ENCODE peak calls at places on chromosome 16, in nine cellular contexts. V is CD8-positive, alpha-beta memory T cell; I is prostate gland; Y is cardiac muscle cell; U is left ventricle myocardium inferior; P is stomach; E is BJ; O is mammary epithelial cell; H is OCI-LY7. B is an unnamed sample.
A peak's percentile ranks its signal among the peaks of the same experiment; 100 is the strongest.

GRCh38 chr16:88284626-88285513 is 97.9 kb upstream of the ZNF469 start:
- DNase-seq in E (no peak), V (no peak), H (no peak), P (no peak), I (no peak), O (no peak), Y (no peak), U (no peak), B (no peak)

GRCh38 chr16:63185235-63185780 is 1149.1 kb upstream of the CDH8 start:
- DNase-seq in U (no peak), Y (no peak), O (no peak), I (no peak), H (no peak), V (no peak), E (no peak), P (no peak), B (no peak)

GRCh38 chr16:11109551-11109950 is 146.5 kb downstream of the SOCS1 start:
- DNase-seq in O (no peak), V (no peak), H (no peak), P (peak; percentile 62), U (no peak), Y (no peak), E (no peak), I (no peak), B (peak; percentile 39)

GRCh38 chr16:31785126-31785525 is 88.5 kb upstream of the ZNF267 start:
- DNase-seq in E (no peak), O (no peak), H (no peak), I (no peak), Y (no peak), V (no peak), P (no peak), U (no peak), B (no peak)

GRCh38 chr16:87416826-87417471 is 24.8 kb downstream of the MAP1LC3B start:
- DNase-seq in Y (no peak), E (no peak), V (peak; percentile 32), P (no peak), H (peak; percentile 36), O (no peak), I (no peak), U (peak; percentile 25), B (no peak)

GRCh38 chr16:76796431-76796830 is 394.6 kb upstream of the MON1B start:
- DNase-seq in O (no peak), Y (no peak), I (no peak), P (no peak), V (no peak), E (no peak), U (no peak), H (no peak), B (no peak)

GRCh38 chr16:87701505-87701921 is 64.3 kb downstream of the KLHDC4 start:
- DNase-seq in P (no peak), H (peak; percentile 98), V (no peak), I (no peak), E (no peak), U (no peak), Y (no peak), O (no peak), B (no peak)

GRCh38 chr16:47342055-47342454 is 118.8 kb downstream of the ITFG1 start:
- DNase-seq in V (no peak), H (no peak), Y (no peak), E (no peak), I (no peak), P (no peak), U (no peak), O (no peak), B (no peak)

GRCh38 chr16:3577302-3577752 is at the start of gene NLRC3:
- DNase-seq in U (no peak), V (peak; percentile 64), E (no peak), O (no peak), P (no peak), I (no peak), Y (no peak), H (peak; percentile 73), B (no peak)

GRCh38 chr16:50027829-50028228 is 2.8 kb downstream of the CNEP1R1 start:
- DNase-seq in O (no peak), I (no peak), U (no peak), H (no peak), P (no peak), Y (no peak), V (no peak), E (no peak), B (no peak)

GRCh38 chr16:72876981-72877373 is 171.0 kb downstream of the ZFHX3 start:
- DNase-seq in O (no peak), U (no peak), P (no peak), E (no peak), Y (no peak), I (no peak), H (no peak), V (no peak), B (no peak)

GRCh38 chr16:72875291-72876036 is 172.5 kb downstream of the ZFHX3 start:
- DNase-seq in H (no peak), E (no peak), Y (no peak), I (peak; percentile 33), U (no peak), P (no peak), O (peak; percentile 24), V (no peak), B (no peak)

GRCh38 chr16:72876221-72876620 is 171.7 kb downstream of the ZFHX3 start:
- DNase-seq in U (peak; percentile 75), I (no peak), P (peak; percentile 32), V (no peak), O (no peak), E (peak; percentile 70), Y (no peak), H (no peak), B (no peak)

GRCh38 chr16:72873853-72874252 is 174.1 kb downstream of the ZFHX3 start:
- DNase-seq in Y (no peak), U (no peak), E (no peak), O (no peak), P (no peak), V (no peak), H (no peak), I (no peak), B (no peak)

DNA sequence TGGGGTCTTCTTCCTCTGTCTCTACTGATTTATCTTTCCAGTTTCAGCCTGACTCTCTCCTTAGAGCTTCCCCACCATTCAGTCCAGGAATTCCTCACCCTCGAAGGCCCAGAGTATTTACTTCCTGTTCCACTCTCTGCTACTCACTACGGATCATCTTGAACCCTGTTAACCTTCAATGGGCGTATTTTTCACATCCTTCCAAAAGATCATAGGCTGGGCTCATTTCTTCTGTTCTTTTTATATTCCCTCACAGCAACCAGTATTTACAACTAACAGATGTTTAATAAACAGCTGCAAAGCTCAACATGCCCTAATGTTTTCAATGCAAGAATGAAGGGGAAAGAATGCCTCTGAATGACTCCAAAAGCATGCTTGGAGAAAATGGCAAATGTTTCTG is 175.0 kb downstream of the ZFHX3 start:
- DNase-seq in U (no peak), V (no peak), P (no peak), H (no peak), Y (no peak), O (no peak), E (no peak), I (no peak), B (no peak)
- H3K36me3 ChIP-seq in U (no peaks in the 10 kb centered on the region), V (no peaks in the 10 kb centered on the region), P (no peaks in the 10 kb centered on the region), H (no peaks in the 10 kb centered on the region), Y (no peaks in the 10 kb centered on the region), O (no peaks in the 10 kb centered on the region), E (no peaks in the 10 kb centered on the region), I (no peaks in the 10 kb centered on the region), B (no peaks in the 10 kb centered on the region)

DNA sequence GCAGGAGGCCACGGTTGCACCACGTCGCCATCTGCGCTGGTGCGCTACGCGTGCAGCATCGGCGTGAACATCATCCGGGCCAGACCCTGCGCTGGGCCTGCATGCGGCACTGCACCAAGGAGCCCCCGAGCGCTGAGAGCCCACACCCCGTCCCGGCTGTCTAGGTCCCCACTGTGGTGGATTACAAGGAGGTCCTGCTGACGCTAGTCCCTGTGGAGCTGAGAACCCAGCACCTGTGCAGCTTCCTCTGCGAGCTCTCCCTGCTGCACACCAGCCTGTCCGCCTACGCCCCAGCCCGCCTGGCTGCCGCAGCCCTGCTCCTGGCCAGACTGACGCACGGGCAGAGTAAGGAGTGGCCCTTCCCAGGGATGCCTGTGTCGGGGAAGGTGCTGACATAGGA is 10.8 kb upstream of the TEDC2 start:
- DNase-seq in P (no peak), Y (no peak), H (no peak), V (no peak), I (no peak), U (no peak), O (no peak), E (no peak), B (no peak)
- H3K36me3 ChIP-seq in P (peaks cover 16% of the 10 kb centered on the region), Y (peaks cover 26% of the 10 kb centered on the region), H (peaks cover 92% of the 10 kb centered on the region), V (no peaks in the 10 kb centered on the region), I (no peaks in the 10 kb centered on the region), U (peaks cover 30% of the 10 kb centered on the region), O (peaks cover 39% of the 10 kb centered on the region), E (peaks cover 27% of the 10 kb centered on the region), B (peaks cover 5% of the 10 kb centered on the region)

GRCh38 chr16:85680352-85680944 is 8.3 kb downstream of the GINS2 start:
- DNase-seq in E (no peak), Y (no peak), H (no peak), P (no peak), V (no peak), O (no peak), U (no peak), I (no peak), B (no peak)
- H3K36me3 ChIP-seq in E (peaks cover 6% of the 10 kb centered on the region), Y (peaks cover 4% of the 10 kb centered on the region), H (peaks cover 99% of the 10 kb centered on the region), P (no peaks in the 10 kb centered on the region), V (peaks cover 2% of the 10 kb centered on the region), O (peaks cover 32% of the 10 kb centered on the region), U (no peaks in the 10 kb centered on the region), I (no peaks in the 10 kb centered on the region), B (no peaks in the 10 kb centered on the region)

GRCh38 chr16:263182-263774 is 12.5 kb downstream of the RGS11 start:
- DNase-seq in P (no peak), I (no peak), E (no peak), H (no peak), O (no peak), V (no peak), U (no peak), Y (no peak), B (no peak)

GRCh38 chr16:265711-266110 is 10.0 kb downstream of the RGS11 start:
- DNase-seq in V (no peak), I (no peak), O (peak; percentile 30), H (no peak), Y (no peak), E (no peak), P (peak; percentile 49), U (no peak), B (no peak)

GRCh38 chr16:265002-265529 is 10.7 kb downstream of the RGS11 start:
- DNase-seq in O (no peak), U (no peak), H (no peak), E (no peak), V (no peak), Y (no peak), P (no peak), I (no peak), B (no peak)

GRCh38 chr16:263944-264343 is 11.8 kb downstream of the RGS11 start:
- DNase-seq in O (no peak), P (no peak), E (no peak), U (no peak), H (no peak), Y (no peak), V (no peak), I (no peak), B (no peak)

DNA sequence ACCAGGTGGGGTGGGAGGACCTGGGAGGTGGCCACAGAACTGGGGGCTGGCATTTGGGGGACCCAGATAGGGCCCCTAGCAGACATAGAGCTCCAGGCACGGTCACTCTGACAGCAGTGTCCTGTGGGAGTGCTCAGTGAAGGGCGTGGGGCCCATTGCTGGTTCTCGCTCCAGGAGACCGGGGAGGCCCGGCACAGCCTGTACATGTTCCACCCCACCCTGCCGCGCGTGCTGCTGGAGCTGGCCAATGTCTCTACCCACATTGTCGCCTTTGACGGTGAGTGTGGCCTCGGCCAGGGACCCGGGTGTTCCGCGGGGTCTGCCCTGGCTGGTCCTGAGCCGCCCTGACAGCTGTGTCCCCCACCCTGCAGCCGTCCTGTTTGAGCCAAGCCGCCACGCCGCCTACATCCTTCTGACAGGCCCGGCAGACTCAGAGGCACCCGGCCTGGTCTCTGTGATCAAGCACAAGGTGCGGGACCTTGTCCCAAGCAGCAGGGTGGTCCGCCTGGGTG is 11.2 kb downstream of the RGS11 start:
- DNase-seq in E (no peak), O (no peak), U (no peak), V (no peak), I (no peak), Y (no peak), P (no peak), H (no peak), B (no peak)
- H3K36me3 ChIP-seq in E (peaks cover 13% of the 10 kb centered on the region), O (no peaks in the 10 kb centered on the region), U (peaks cover 57% of the 10 kb centered on the region), V (no peaks in the 10 kb centered on the region), I (peaks cover 17% of the 10 kb centered on the region), Y (peaks cover 29% of the 10 kb centered on the region), P (peaks cover 48% of the 10 kb centered on the region), H (no peaks in the 10 kb centered on the region), B (peaks cover 48% of the 10 kb centered on the region)